ENCODE peak calls at places on chromosomes 2 and 18, in eight cellular contexts. One of them, this sample, is unnamed.

GRCh38 chr2:70946832-70947442 is 11.2 kb downstream of the ATP6V1B1 start:
- DNase-seq in GM23248: peak
- DNase-seq in HCT116: peak
- DNase-seq in fibroblast of lung: peak
- DNase-seq in GM23338: peak
- DNase-seq in mammary epithelial cell: no peak
- DNase-seq in HepG2: peak
- DNase-seq in H9: peak
- DNase-seq in this sample: no peak

GRCh38 chr2:235270291-235270690 is 223.6 kb upstream of the AGAP1 start:
- DNase-seq in GM23248: no peak
- DNase-seq in HCT116: no peak
- DNase-seq in fibroblast of lung: no peak
- DNase-seq in GM23338: no peak
- DNase-seq in mammary epithelial cell: no peak
- DNase-seq in HepG2: no peak
- DNase-seq in H9: no peak
- DNase-seq in this sample: no peak

GRCh38 chr2:38665854-38666577 is at the start of gene GALM:
- DNase-seq in GM23248: peak
- DNase-seq in HCT116: peak
- DNase-seq in fibroblast of lung: peak
- DNase-seq in GM23338: peak
- DNase-seq in mammary epithelial cell: peak
- DNase-seq in HepG2: peak
- DNase-seq in H9: peak
- DNase-seq in this sample: peak

GRCh38 chr2:182616471-182617393 is 99.3 kb upstream of the DNAJC10 start:
- DNase-seq in GM23248: peak
- DNase-seq in HCT116: no peak
- DNase-seq in fibroblast of lung: peak
- DNase-seq in GM23338: no peak
- DNase-seq in mammary epithelial cell: no peak
- DNase-seq in HepG2: peak
- DNase-seq in H9: no peak
- DNase-seq in this sample: no peak

GRCh38 chr2:767440-767839 is 90.2 kb upstream of the TMEM18 start:
- DNase-seq in GM23248: no peak
- DNase-seq in HCT116: no peak
- DNase-seq in fibroblast of lung: no peak
- DNase-seq in GM23338: no peak
- DNase-seq in mammary epithelial cell: no peak
- DNase-seq in HepG2: no peak
- DNase-seq in H9: no peak
- DNase-seq in this sample: no peak

GRCh38 chr2:15819576-15820282 is 120.6 kb upstream of the MYCN start:
- DNase-seq in GM23248: no peak
- DNase-seq in HCT116: no peak
- DNase-seq in fibroblast of lung: no peak
- DNase-seq in GM23338: no peak
- DNase-seq in mammary epithelial cell: no peak
- DNase-seq in HepG2: no peak
- DNase-seq in H9: no peak
- DNase-seq in this sample: no peak

GRCh38 chr2:112053917-112054846 is 887 bp upstream of the TMEM87B start:
- DNase-seq in GM23248: peak
- DNase-seq in HCT116: peak
- DNase-seq in fibroblast of lung: peak
- DNase-seq in GM23338: peak
- DNase-seq in mammary epithelial cell: peak
- DNase-seq in HepG2: peak
- DNase-seq in H9: peak
- DNase-seq in this sample: no peak

GRCh38 chr2:38709515-38710194 is 41.5 kb downstream of the SRSF7 start:
- DNase-seq in GM23248: no peak
- DNase-seq in HCT116: no peak
- DNase-seq in fibroblast of lung: no peak
- DNase-seq in GM23338: no peak
- DNase-seq in mammary epithelial cell: no peak
- DNase-seq in HepG2: no peak
- DNase-seq in H9: no peak
- DNase-seq in this sample: no peak

GRCh38 chr2:46967990-46968647 is 52.5 kb upstream of the MCFD2 start:
- DNase-seq in GM23248: peak
- DNase-seq in HCT116: peak
- DNase-seq in fibroblast of lung: peak
- DNase-seq in GM23338: no peak
- DNase-seq in mammary epithelial cell: peak
- DNase-seq in HepG2: no peak
- DNase-seq in H9: no peak
- DNase-seq in this sample: peak

GRCh38 chr18:74419761-74420160 is 37.3 kb downstream of the DIPK1C start:
- DNase-seq in GM23248: no peak
- DNase-seq in HCT116: no peak
- DNase-seq in fibroblast of lung: no peak
- DNase-seq in GM23338: no peak
- DNase-seq in mammary epithelial cell: no peak
- DNase-seq in HepG2: no peak
- DNase-seq in H9: no peak
- DNase-seq in this sample: no peak

GRCh38 chr18:56913970-56914369 is 232.9 kb upstream of the BOD1L2 start:
- DNase-seq in GM23248: no peak
- DNase-seq in HCT116: no peak
- DNase-seq in fibroblast of lung: no peak
- DNase-seq in GM23338: no peak
- DNase-seq in mammary epithelial cell: no peak
- DNase-seq in HepG2: no peak
- DNase-seq in H9: no peak
- DNase-seq in this sample: no peak

GRCh38 chr18:58373486-58373885 is 255.4 kb downstream of the ALPK2 start:
- DNase-seq in GM23248: no peak
- DNase-seq in HCT116: no peak
- DNase-seq in fibroblast of lung: no peak
- DNase-seq in GM23338: no peak
- DNase-seq in mammary epithelial cell: no peak
- DNase-seq in HepG2: no peak
- DNase-seq in H9: no peak
- DNase-seq in this sample: no peak

GRCh38 chr2:62304429-62305417 is 108.8 kb downstream of the B3GNT2 start:
- DNase-seq in GM23248: peak
- DNase-seq in HCT116: peak
- DNase-seq in fibroblast of lung: peak
- DNase-seq in GM23338: peak
- DNase-seq in mammary epithelial cell: peak
- DNase-seq in HepG2: peak
- DNase-seq in H9: peak
- DNase-seq in this sample: no peak

GRCh38 chr2:100274076-100274475 is 48.2 kb downstream of the LONRF2 start:
- DNase-seq in GM23248: no peak
- DNase-seq in HCT116: no peak
- DNase-seq in fibroblast of lung: no peak
- DNase-seq in GM23338: no peak
- DNase-seq in mammary epithelial cell: no peak
- DNase-seq in HepG2: no peak
- DNase-seq in H9: peak
- DNase-seq in this sample: no peak

GRCh38 chr2:196750977-196751631 is 48.4 kb downstream of the GTF3C3 start:
- DNase-seq in GM23248: peak
- DNase-seq in HCT116: peak
- DNase-seq in fibroblast of lung: peak
- DNase-seq in GM23338: peak
- DNase-seq in mammary epithelial cell: peak
- DNase-seq in HepG2: peak
- DNase-seq in H9: peak
- DNase-seq in this sample: peak

GRCh38 chr2:173079968-173080860 is 4.6 kb downstream of the MAP3K20 start:
- DNase-seq in GM23248: peak
- DNase-seq in HCT116: no peak
- DNase-seq in fibroblast of lung: peak
- DNase-seq in GM23338: no peak
- DNase-seq in mammary epithelial cell: peak
- DNase-seq in HepG2: no peak
- DNase-seq in H9: no peak
- DNase-seq in this sample: peak

GRCh38 chr2:109692013-109692738 is 78.0 kb downstream of the SOWAHC start:
- DNase-seq in GM23248: no peak
- DNase-seq in HCT116: no peak
- DNase-seq in fibroblast of lung: no peak
- DNase-seq in GM23338: no peak
- DNase-seq in mammary epithelial cell: no peak
- DNase-seq in HepG2: no peak
- DNase-seq in H9: no peak
- DNase-seq in this sample: no peak

GRCh38 chr2:85247591-85247990 is 80.2 kb downstream of the TGOLN2 start:
- DNase-seq in GM23248: no peak
- DNase-seq in HCT116: no peak
- DNase-seq in fibroblast of lung: no peak
- DNase-seq in GM23338: peak
- DNase-seq in mammary epithelial cell: no peak
- DNase-seq in HepG2: no peak
- DNase-seq in H9: no peak
- DNase-seq in this sample: no peak
- H2AFZ ChIP-seq in GM23248: no peak
- H2AFZ ChIP-seq in HCT116: no peak
- H2AFZ ChIP-seq in fibroblast of lung: no peak
- H2AFZ ChIP-seq in GM23338: no peak
- H2AFZ ChIP-seq in mammary epithelial cell: no peak
- H2AFZ ChIP-seq in HepG2: no peak
- H2AFZ ChIP-seq in H9: no peak
- H2AFZ ChIP-seq in this sample: no peak

DNA sequence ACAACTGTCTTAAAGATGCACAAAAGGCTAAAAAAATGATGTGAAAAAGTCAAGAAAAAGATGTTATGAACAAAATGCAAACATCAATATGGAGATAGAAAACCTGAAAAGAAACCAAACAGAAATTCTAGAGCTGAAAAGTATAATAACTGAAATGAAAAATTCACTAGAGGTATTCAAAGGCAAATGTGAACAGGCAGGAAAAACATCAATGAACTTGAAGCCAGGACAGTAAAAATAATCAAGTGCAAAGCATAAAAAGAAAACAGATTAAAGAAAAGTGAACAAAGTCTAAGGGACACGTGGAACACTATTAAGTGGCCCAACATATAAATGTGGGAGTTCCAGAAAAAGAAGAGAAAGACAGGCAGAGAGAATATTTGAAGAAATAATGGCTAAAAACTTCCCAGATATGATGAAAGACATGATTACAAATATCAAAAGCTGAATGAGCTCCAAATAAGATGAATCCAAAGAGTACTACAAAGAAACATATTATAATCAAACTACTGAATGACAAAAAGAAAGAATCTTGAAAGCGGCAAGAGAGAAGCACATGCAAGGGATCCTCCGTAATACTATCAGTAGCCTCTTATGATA is 57.5 kb downstream of the KANSL1L start:
- DNase-seq in GM23248: no peak
- DNase-seq in HCT116: no peak
- DNase-seq in fibroblast of lung: no peak
- DNase-seq in GM23338: no peak
- DNase-seq in mammary epithelial cell: no peak
- DNase-seq in HepG2: no peak
- DNase-seq in H9: no peak
- DNase-seq in this sample: no peak
- H2AFZ ChIP-seq in GM23248: no peak
- H2AFZ ChIP-seq in HCT116: no peak
- H2AFZ ChIP-seq in fibroblast of lung: no peak
- H2AFZ ChIP-seq in GM23338: no peak
- H2AFZ ChIP-seq in mammary epithelial cell: no peak
- H2AFZ ChIP-seq in HepG2: no peak
- H2AFZ ChIP-seq in H9: no peak
- H2AFZ ChIP-seq in this sample: no peak

GRCh38 chr2:208929489-208929864 is 494.4 kb upstream of the MAP2 start:
- DNase-seq in GM23248: no peak
- DNase-seq in HCT116: peak
- DNase-seq in fibroblast of lung: no peak
- DNase-seq in GM23338: no peak
- DNase-seq in mammary epithelial cell: no peak
- DNase-seq in HepG2: no peak
- DNase-seq in H9: no peak
- DNase-seq in this sample: no peak
- H2AFZ ChIP-seq in GM23248: no peak
- H2AFZ ChIP-seq in HCT116: no peak
- H2AFZ ChIP-seq in fibroblast of lung: no peak
- H2AFZ ChIP-seq in GM23338: no peak
- H2AFZ ChIP-seq in mammary epithelial cell: no peak
- H2AFZ ChIP-seq in HepG2: no peak
- H2AFZ ChIP-seq in H9: no peak
- H2AFZ ChIP-seq in this sample: no peak

DNA sequence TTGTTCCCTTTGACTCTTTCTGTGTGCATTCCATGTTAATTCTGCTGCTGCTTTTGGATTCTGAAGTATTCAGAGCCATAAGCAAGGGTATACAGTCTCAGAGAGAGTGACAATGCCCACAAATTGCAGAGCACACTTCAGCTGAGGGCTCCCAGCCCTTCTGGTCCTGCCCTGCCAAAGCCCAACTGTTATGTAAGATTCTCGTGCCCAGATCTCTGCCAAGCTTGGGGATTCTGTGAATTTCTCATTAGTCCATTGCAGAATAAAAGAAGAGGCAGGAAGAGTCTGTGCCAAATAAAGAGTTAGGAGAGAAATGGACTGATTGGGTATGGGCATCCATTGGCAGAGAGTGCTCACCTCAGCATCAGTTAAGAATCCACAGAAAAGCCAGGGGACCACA is 112.0 kb upstream of the PNPT1 start:
- DNase-seq in GM23248: no peak
- DNase-seq in HCT116: no peak
- DNase-seq in fibroblast of lung: no peak
- DNase-seq in GM23338: no peak
- DNase-seq in mammary epithelial cell: no peak
- DNase-seq in HepG2: no peak
- DNase-seq in H9: no peak
- DNase-seq in this sample: no peak
- H2AFZ ChIP-seq in GM23248: no peak
- H2AFZ ChIP-seq in HCT116: no peak
- H2AFZ ChIP-seq in fibroblast of lung: no peak
- H2AFZ ChIP-seq in GM23338: no peak
- H2AFZ ChIP-seq in mammary epithelial cell: no peak
- H2AFZ ChIP-seq in HepG2: no peak
- H2AFZ ChIP-seq in H9: no peak
- H2AFZ ChIP-seq in this sample: no peak

This sample was measured in keratinocyte.